ENCODE peak calls at places on chromosomes 1 and 21, in five cellular contexts. S, O, R, X and M are unnamed samples.

GRCh38 chr1:230120289-230120948 is 53.4 kb downstream of the GALNT2 start:
- DNase-seq in S (no peak), O (peak), R (no peak), X (no peak), M (no peak)

GRCh38 chr1:44594871-44595735 is 79.2 kb downstream of the TMEM53 start:
- DNase-seq in S (peak), O (peak), R (peak), X (no peak), M (peak)

GRCh38 chr1:189432761-189433160 is 1044.9 kb downstream of the BRINP3 start:
- DNase-seq in S (no peak), O (no peak), R (no peak), X (no peak), M (no peak)

GRCh38 chr1:92445865-92446264 is 40.9 kb downstream of the GFI1 start:
- DNase-seq in S (no peak), O (no peak), R (no peak), X (no peak), M (no peak)

GRCh38 chr1:42815938-42816599 is 853 bp upstream of the ERMAP start:
- DNase-seq in S (no peak), O (no peak), R (peak), X (no peak), M (no peak)

GRCh38 chr1:118144777-118145176 is 40.3 kb downstream of the SPAG17 start:
- DNase-seq in S (no peak), O (peak), R (no peak), X (no peak), M (no peak)

GRCh38 chr1:16521288-16521583 is 7.2 kb upstream of the RNU1-1 start:
- DNase-seq in S (no peak), O (no peak), R (no peak), X (no peak), M (no peak)

GRCh38 chr1:159786966-159787365 is 6.2 kb downstream of the DUSP23 start:
- DNase-seq in S (no peak), O (no peak), R (peak), X (no peak), M (no peak)

GRCh38 chr1:181160322-181160721 is 71.8 kb downstream of the IER5 start:
- DNase-seq in S (no peak), O (no peak), R (no peak), X (no peak), M (no peak)

GRCh38 chr1:9746211-9746610 is 77.6 kb downstream of the CLSTN1 start:
- DNase-seq in S (no peak), O (no peak), R (no peak), X (no peak), M (no peak)

GRCh38 chr1:153400244-153400643 is 9.4 kb upstream of the S100A8 start:
- DNase-seq in S (no peak), O (no peak), R (peak), X (no peak), M (no peak)

GRCh38 chr1:24914226-24915069 is 15.6 kb downstream of the RUNX3 start:
- DNase-seq in S (no peak), O (peak), R (no peak), X (no peak), M (no peak)

GRCh38 chr1:220708929-220709801 is 19.0 kb downstream of the C1orf115 start:
- DNase-seq in S (no peak), O (no peak), R (no peak), X (no peak), M (no peak)

GRCh38 chr1:201602413-201603265 is 63.7 kb downstream of the NAV1 start:
- DNase-seq in S (no peak), O (no peak), R (peak), X (peak), M (no peak)

GRCh38 chr1:42923367-42924248 is 35.1 kb downstream of the SLC2A1 start:
- DNase-seq in S (no peak), O (no peak), R (no peak), X (no peak), M (no peak)

GRCh38 chr1:221840511-221841243 is 98.8 kb upstream of the DUSP10 start:
- DNase-seq in S (no peak), O (no peak), R (peak), X (no peak), M (no peak)

GRCh38 chr21:38358098-38358497 is 101.3 kb downstream of the KCNJ15 start:
- DNase-seq in S (no peak), O (no peak), R (no peak), X (no peak), M (no peak)

GRCh38 chr1:152933196-152933595 is 13.8 kb upstream of the SPRR5 start:
- DNase-seq in S (no peak), O (no peak), R (peak), X (no peak), M (no peak)

GRCh38 chr1:87120779-87121178 is 206.3 kb downstream of the HS2ST1 start:
- DNase-seq in S (no peak), O (no peak), R (no peak), X (no peak), M (no peak)

GRCh38 chr1:204407314-204407971 is 4.2 kb downstream of the PPP1R15B start:
- DNase-seq in S (no peak), O (no peak), R (no peak), X (no peak), M (no peak)

GRCh38 chr1:66981679-66982078 is 56.9 kb downstream of the MIER1 start:
- DNase-seq in S (no peak), O (no peak), R (no peak), X (no peak), M (no peak)

GRCh38 chr1:151516031-151516511 is 4.9 kb downstream of the CGN start:
- DNase-seq in S (no peak), O (no peak), R (no peak), X (no peak), M (no peak)